ENCODE peak calls at places on chromosome 6, in six cellular contexts. One of them, this sample, is unnamed.

GRCh38 chr6:111971866-111972532 is 81.9 kb upstream of the CCN6 start:
- DNase-seq in CD8-positive, alpha-beta T cell: no peak
- DNase-seq in GM13977: no peak
- DNase-seq in hypothalamus: no peak
- DNase-seq in T follicular helper cell: no peak
- DNase-seq in GM13976: peak
- DNase-seq in this sample: no peak

GRCh38 chr6:116476021-116476678 is 15.0 kb downstream of the CALHM6 start:
- DNase-seq in CD8-positive, alpha-beta T cell: no peak
- DNase-seq in GM13977: peak
- DNase-seq in hypothalamus: no peak
- DNase-seq in T follicular helper cell: no peak
- DNase-seq in GM13976: peak
- DNase-seq in this sample: peak

GRCh38 chr6:25239059-25239458 is 40.1 kb upstream of the CARMIL1 start:
- DNase-seq in CD8-positive, alpha-beta T cell: no peak
- DNase-seq in GM13977: no peak
- DNase-seq in hypothalamus: no peak
- DNase-seq in T follicular helper cell: no peak
- DNase-seq in GM13976: no peak
- DNase-seq in this sample: no peak

GRCh38 chr6:13924146-13924948 is 405 bp upstream of the RNF182 start:
- DNase-seq in CD8-positive, alpha-beta T cell: peak
- DNase-seq in GM13977: no peak
- DNase-seq in hypothalamus: no peak
- DNase-seq in T follicular helper cell: peak
- DNase-seq in GM13976: no peak
- DNase-seq in this sample: no peak

GRCh38 chr6:111813247-111814162 is 59.7 kb downstream of the FYN start:
- DNase-seq in CD8-positive, alpha-beta T cell: no peak
- DNase-seq in GM13977: no peak
- DNase-seq in hypothalamus: no peak
- DNase-seq in T follicular helper cell: no peak
- DNase-seq in GM13976: no peak
- DNase-seq in this sample: no peak

GRCh38 chr6:31585531-31585930 is 546 bp upstream of the LST1 start:
- DNase-seq in CD8-positive, alpha-beta T cell: no peak
- DNase-seq in GM13977: peak
- DNase-seq in hypothalamus: no peak
- DNase-seq in T follicular helper cell: no peak
- DNase-seq in GM13976: no peak
- DNase-seq in this sample: peak

GRCh38 chr6:30570760-30571084 is 520 bp upstream of the ABCF1 start:
- DNase-seq in CD8-positive, alpha-beta T cell: no peak
- DNase-seq in GM13977: no peak
- DNase-seq in hypothalamus: no peak
- DNase-seq in T follicular helper cell: no peak
- DNase-seq in GM13976: no peak
- DNase-seq in this sample: no peak

GRCh38 chr6:139156571-139156970 is 21.7 kb downstream of the HECA start:
- DNase-seq in CD8-positive, alpha-beta T cell: no peak
- DNase-seq in GM13977: no peak
- DNase-seq in hypothalamus: no peak
- DNase-seq in T follicular helper cell: no peak
- DNase-seq in GM13976: no peak
- DNase-seq in this sample: no peak

GRCh38 chr6:111957623-111958315 is 84.5 kb upstream of the FYN start:
- DNase-seq in CD8-positive, alpha-beta T cell: no peak
- DNase-seq in GM13977: no peak
- DNase-seq in hypothalamus: no peak
- DNase-seq in T follicular helper cell: no peak
- DNase-seq in GM13976: no peak
- DNase-seq in this sample: no peak

GRCh38 chr6:88730602-88731001 is 232.8 kb downstream of the RNGTT start:
- DNase-seq in CD8-positive, alpha-beta T cell: no peak
- DNase-seq in GM13977: no peak
- DNase-seq in hypothalamus: no peak
- DNase-seq in T follicular helper cell: no peak
- DNase-seq in GM13976: no peak
- DNase-seq in this sample: no peak

GRCh38 chr6:167797079-167797870 is 29.4 kb upstream of the AFDN start:
- DNase-seq in CD8-positive, alpha-beta T cell: no peak
- DNase-seq in GM13977: no peak
- DNase-seq in hypothalamus: no peak
- DNase-seq in T follicular helper cell: no peak
- DNase-seq in GM13976: no peak
- DNase-seq in this sample: no peak

GRCh38 chr6:73134588-73134987 is 90.7 kb downstream of the KHDC1L start:
- DNase-seq in CD8-positive, alpha-beta T cell: no peak
- DNase-seq in GM13977: no peak
- DNase-seq in hypothalamus: no peak
- DNase-seq in T follicular helper cell: no peak
- DNase-seq in GM13976: no peak
- DNase-seq in this sample: peak

GRCh38 chr6:63571883-63572732 is at the start of the genes LOC128125822 and PTP4A1:
- DNase-seq in CD8-positive, alpha-beta T cell: peak
- DNase-seq in GM13977: peak
- DNase-seq in hypothalamus: peak
- DNase-seq in T follicular helper cell: peak
- DNase-seq in GM13976: peak
- DNase-seq in this sample: peak

GRCh38 chr6:129929433-129929832 is 68.3 kb upstream of the TMEM244 start:
- DNase-seq in CD8-positive, alpha-beta T cell: no peak
- DNase-seq in GM13977: no peak
- DNase-seq in hypothalamus: no peak
- DNase-seq in T follicular helper cell: no peak
- DNase-seq in GM13976: no peak
- DNase-seq in this sample: no peak

GRCh38 chr6:134911532-134911931 is 38.4 kb downstream of the ALDH8A1 start:
- DNase-seq in CD8-positive, alpha-beta T cell: no peak
- DNase-seq in GM13977: no peak
- DNase-seq in hypothalamus: no peak
- DNase-seq in T follicular helper cell: no peak
- DNase-seq in GM13976: no peak
- DNase-seq in this sample: no peak

GRCh38 chr6:37024665-37025337 is 19.3 kb downstream of the FGD2 start:
- DNase-seq in CD8-positive, alpha-beta T cell: no peak
- DNase-seq in GM13977: no peak
- DNase-seq in hypothalamus: no peak
- DNase-seq in T follicular helper cell: no peak
- DNase-seq in GM13976: no peak
- DNase-seq in this sample: no peak

GRCh38 chr6:41200296-41200900 is 551 bp downstream of the TREML2 start:
- DNase-seq in CD8-positive, alpha-beta T cell: peak
- DNase-seq in GM13977: peak
- DNase-seq in hypothalamus: no peak
- DNase-seq in T follicular helper cell: peak
- DNase-seq in GM13976: no peak
- DNase-seq in this sample: peak

GRCh38 chr6:133827766-133828165 is 61.1 kb upstream of the TCF21 start:
- DNase-seq in CD8-positive, alpha-beta T cell: no peak
- DNase-seq in GM13977: no peak
- DNase-seq in hypothalamus: no peak
- DNase-seq in T follicular helper cell: no peak
- DNase-seq in GM13976: no peak
- DNase-seq in this sample: no peak

GRCh38 chr6:159201336-159201735 is 32.1 kb downstream of the FNDC1 start:
- DNase-seq in CD8-positive, alpha-beta T cell: no peak
- DNase-seq in GM13977: no peak
- DNase-seq in hypothalamus: no peak
- DNase-seq in T follicular helper cell: no peak
- DNase-seq in GM13976: no peak
- DNase-seq in this sample: no peak

GRCh38 chr6:33958208-33958862 is 154.5 kb upstream of the MLN start:
- DNase-seq in CD8-positive, alpha-beta T cell: no peak
- DNase-seq in GM13977: no peak
- DNase-seq in hypothalamus: no peak
- DNase-seq in T follicular helper cell: no peak
- DNase-seq in GM13976: no peak
- DNase-seq in this sample: peak

GRCh38 chr6:113122060-113122459 is 735.1 kb upstream of the MARCKS start:
- DNase-seq in CD8-positive, alpha-beta T cell: no peak
- DNase-seq in GM13977: no peak
- DNase-seq in hypothalamus: no peak
- DNase-seq in T follicular helper cell: no peak
- DNase-seq in GM13976: no peak
- DNase-seq in this sample: no peak

GRCh38 chr6:149037026-149037734 is 280.3 kb upstream of the TAB2 start:
- DNase-seq in CD8-positive, alpha-beta T cell: no peak
- DNase-seq in GM13977: no peak
- DNase-seq in hypothalamus: no peak
- DNase-seq in T follicular helper cell: no peak
- DNase-seq in GM13976: no peak
- DNase-seq in this sample: no peak

GRCh38 chr6:167532410-167533294 is 207.8 kb downstream of the TTLL2 start:
- DNase-seq in CD8-positive, alpha-beta T cell: no peak
- DNase-seq in GM13977: no peak
- DNase-seq in hypothalamus: no peak
- DNase-seq in T follicular helper cell: no peak
- DNase-seq in GM13976: no peak
- DNase-seq in this sample: no peak

GRCh38 chr6:167735498-167736201 is 91.1 kb upstream of the AFDN start:
- DNase-seq in CD8-positive, alpha-beta T cell: no peak
- DNase-seq in GM13977: no peak
- DNase-seq in hypothalamus: no peak
- DNase-seq in T follicular helper cell: no peak
- DNase-seq in GM13976: no peak
- DNase-seq in this sample: no peak

GRCh38 chr6:79307321-79308036 is 73.0 kb upstream of the HMGN3 start:
- DNase-seq in CD8-positive, alpha-beta T cell: no peak
- DNase-seq in GM13977: no peak
- DNase-seq in hypothalamus: no peak
- DNase-seq in T follicular helper cell: no peak
- DNase-seq in GM13976: no peak
- DNase-seq in this sample: no peak

GRCh38 chr6:128158496-128158895 is 257.6 kb upstream of the THEMIS start:
- DNase-seq in CD8-positive, alpha-beta T cell: no peak
- DNase-seq in GM13977: no peak
- DNase-seq in hypothalamus: no peak
- DNase-seq in T follicular helper cell: no peak
- DNase-seq in GM13976: no peak
- DNase-seq in this sample: no peak

GRCh38 chr6:84416043-84416657 is 188.7 kb upstream of the CEP162 start:
- DNase-seq in CD8-positive, alpha-beta T cell: no peak
- DNase-seq in GM13977: no peak
- DNase-seq in hypothalamus: no peak
- DNase-seq in T follicular helper cell: no peak
- DNase-seq in GM13976: no peak
- DNase-seq in this sample: no peak

GRCh38 chr6:1552296-1552761 is 57.4 kb upstream of the FOXC1 start:
- DNase-seq in CD8-positive, alpha-beta T cell: no peak
- DNase-seq in GM13977: peak
- DNase-seq in hypothalamus: no peak
- DNase-seq in T follicular helper cell: no peak
- DNase-seq in GM13976: peak
- DNase-seq in this sample: peak